ENCODE peak calls at places on chromosomes 11 and 22, in six cellular contexts. One of them, this sample, is unnamed.

GRCh38 chr11:102974552-102975280 is 19.2 kb upstream of the MMP13 start:
- DNase-seq in pulmonary artery endothelial cell: peak; percentile 32
- DNase-seq in D341Med: no peak
- DNase-seq in neural progenitor cell: no peak
- DNase-seq in iris pigment epithelial cell: peak; percentile 88
- DNase-seq in activated T-helper 9 cell treated with anti-CD3 and anti-CD28 coated beads, Interleukin-2, amount 50 U/mL, for 16 hours: no peak
- DNase-seq in this sample: peak; percentile 89

GRCh38 chr22:28075260-28075981 is 156.4 kb upstream of the PITPNB start:
- DNase-seq in pulmonary artery endothelial cell: peak; percentile 15
- DNase-seq in D341Med: peak; percentile 47
- DNase-seq in neural progenitor cell: no peak
- DNase-seq in iris pigment epithelial cell: peak; percentile 85
- DNase-seq in activated T-helper 9 cell treated with anti-CD3 and anti-CD28 coated beads, Interleukin-2, amount 50 U/mL, for 16 hours: no peak
- DNase-seq in this sample: peak; percentile 86

GRCh38 chr22:43889366-43890253 is 2.2 kb downstream of the PNPLA5 start:
- DNase-seq in pulmonary artery endothelial cell: no peak
- DNase-seq in D341Med: peak; percentile 60
- DNase-seq in neural progenitor cell: peak; percentile 40
- DNase-seq in iris pigment epithelial cell: peak; percentile 39
- DNase-seq in activated T-helper 9 cell treated with anti-CD3 and anti-CD28 coated beads, Interleukin-2, amount 50 U/mL, for 16 hours: no peak
- DNase-seq in this sample: no peak

GRCh38 chr11:12019867-12020416 is 11.5 kb upstream of the DKK3 start:
- DNase-seq in pulmonary artery endothelial cell: no peak
- DNase-seq in D341Med: no peak
- DNase-seq in neural progenitor cell: no peak
- DNase-seq in iris pigment epithelial cell: no peak
- DNase-seq in activated T-helper 9 cell treated with anti-CD3 and anti-CD28 coated beads, Interleukin-2, amount 50 U/mL, for 16 hours: no peak
- DNase-seq in this sample: peak; percentile 43

GRCh38 chr11:86261328-86261727 is 16.8 kb downstream of the EED start:
- DNase-seq in pulmonary artery endothelial cell: no peak
- DNase-seq in D341Med: no peak
- DNase-seq in neural progenitor cell: no peak
- DNase-seq in iris pigment epithelial cell: no peak
- DNase-seq in activated T-helper 9 cell treated with anti-CD3 and anti-CD28 coated beads, Interleukin-2, amount 50 U/mL, for 16 hours: no peak
- DNase-seq in this sample: no peak

GRCh38 chr11:69918231-69918937 is 99.2 kb upstream of the FGF3 start:
- DNase-seq in pulmonary artery endothelial cell: no peak
- DNase-seq in D341Med: no peak
- DNase-seq in neural progenitor cell: no peak
- DNase-seq in iris pigment epithelial cell: no peak
- DNase-seq in activated T-helper 9 cell treated with anti-CD3 and anti-CD28 coated beads, Interleukin-2, amount 50 U/mL, for 16 hours: no peak
- DNase-seq in this sample: no peak

GRCh38 chr11:27558401-27558800 is 51.8 kb upstream of the LIN7C start:
- DNase-seq in pulmonary artery endothelial cell: no peak
- DNase-seq in D341Med: no peak
- DNase-seq in neural progenitor cell: no peak
- DNase-seq in iris pigment epithelial cell: peak; percentile 39
- DNase-seq in activated T-helper 9 cell treated with anti-CD3 and anti-CD28 coated beads, Interleukin-2, amount 50 U/mL, for 16 hours: no peak
- DNase-seq in this sample: no peak

GRCh38 chr11:133618500-133618899 is 86.2 kb upstream of the OPCML start:
- DNase-seq in pulmonary artery endothelial cell: no peak
- DNase-seq in D341Med: no peak
- DNase-seq in neural progenitor cell: no peak
- DNase-seq in iris pigment epithelial cell: no peak
- DNase-seq in activated T-helper 9 cell treated with anti-CD3 and anti-CD28 coated beads, Interleukin-2, amount 50 U/mL, for 16 hours: no peak
- DNase-seq in this sample: no peak

GRCh38 chr22:49522582-49523373 is 304.9 kb downstream of the BRD1 start:
- DNase-seq in pulmonary artery endothelial cell: no peak
- DNase-seq in D341Med: no peak
- DNase-seq in neural progenitor cell: no peak
- DNase-seq in iris pigment epithelial cell: no peak
- DNase-seq in activated T-helper 9 cell treated with anti-CD3 and anti-CD28 coated beads, Interleukin-2, amount 50 U/mL, for 16 hours: no peak
- DNase-seq in this sample: no peak

GRCh38 chr11:8006349-8006977 is 19.3 kb downstream of the EIF3F start:
- DNase-seq in pulmonary artery endothelial cell: peak; percentile 24
- DNase-seq in D341Med: peak; percentile 78
- DNase-seq in neural progenitor cell: peak; percentile 85
- DNase-seq in iris pigment epithelial cell: peak; percentile 61
- DNase-seq in activated T-helper 9 cell treated with anti-CD3 and anti-CD28 coated beads, Interleukin-2, amount 50 U/mL, for 16 hours: no peak
- DNase-seq in this sample: peak; percentile 39

GRCh38 chr11:288328-289144 is at the start of gene PGGHG:
- DNase-seq in pulmonary artery endothelial cell: no peak
- DNase-seq in D341Med: peak; percentile 87
- DNase-seq in neural progenitor cell: peak; percentile 74
- DNase-seq in iris pigment epithelial cell: no peak
- DNase-seq in activated T-helper 9 cell treated with anti-CD3 and anti-CD28 coated beads, Interleukin-2, amount 50 U/mL, for 16 hours: no peak
- DNase-seq in this sample: no peak

GRCh38 chr11:7551571-7551970 is 37.8 kb downstream of the PPFIBP2 start:
- DNase-seq in pulmonary artery endothelial cell: no peak
- DNase-seq in D341Med: no peak
- DNase-seq in neural progenitor cell: no peak
- DNase-seq in iris pigment epithelial cell: peak; percentile 82
- DNase-seq in activated T-helper 9 cell treated with anti-CD3 and anti-CD28 coated beads, Interleukin-2, amount 50 U/mL, for 16 hours: no peak
- DNase-seq in this sample: no peak

GRCh38 chr22:40010752-40011145 is 16.0 kb downstream of the FAM83F start:
- DNase-seq in pulmonary artery endothelial cell: no peak
- DNase-seq in D341Med: no peak
- DNase-seq in neural progenitor cell: no peak
- DNase-seq in iris pigment epithelial cell: no peak
- DNase-seq in activated T-helper 9 cell treated with anti-CD3 and anti-CD28 coated beads, Interleukin-2, amount 50 U/mL, for 16 hours: no peak
- DNase-seq in this sample: no peak

GRCh38 chr22:44659140-44659539 is 42.9 kb upstream of the PRR5 start:
- DNase-seq in pulmonary artery endothelial cell: no peak
- DNase-seq in D341Med: peak; percentile 68
- DNase-seq in neural progenitor cell: no peak
- DNase-seq in iris pigment epithelial cell: no peak
- DNase-seq in activated T-helper 9 cell treated with anti-CD3 and anti-CD28 coated beads, Interleukin-2, amount 50 U/mL, for 16 hours: no peak
- DNase-seq in this sample: no peak

GRCh38 chr11:34732831-34733230 is 111.9 kb downstream of the EHF start:
- DNase-seq in pulmonary artery endothelial cell: no peak
- DNase-seq in D341Med: no peak
- DNase-seq in neural progenitor cell: no peak
- DNase-seq in iris pigment epithelial cell: no peak
- DNase-seq in activated T-helper 9 cell treated with anti-CD3 and anti-CD28 coated beads, Interleukin-2, amount 50 U/mL, for 16 hours: no peak
- DNase-seq in this sample: no peak

GRCh38 chr11:420054-420910 is 5.5 kb upstream of the SIGIRR start:
- DNase-seq in pulmonary artery endothelial cell: no peak
- DNase-seq in D341Med: no peak
- DNase-seq in neural progenitor cell: no peak
- DNase-seq in iris pigment epithelial cell: no peak
- DNase-seq in activated T-helper 9 cell treated with anti-CD3 and anti-CD28 coated beads, Interleukin-2, amount 50 U/mL, for 16 hours: no peak
- DNase-seq in this sample: no peak

GRCh38 chr11:31424652-31425051 is 55.0 kb downstream of the DNAJC24 start:
- DNase-seq in pulmonary artery endothelial cell: no peak
- DNase-seq in D341Med: no peak
- DNase-seq in neural progenitor cell: no peak
- DNase-seq in iris pigment epithelial cell: no peak
- DNase-seq in activated T-helper 9 cell treated with anti-CD3 and anti-CD28 coated beads, Interleukin-2, amount 50 U/mL, for 16 hours: no peak
- DNase-seq in this sample: no peak

GRCh38 chr11:88689548-88690240 is 352.2 kb upstream of the CTSC start:
- DNase-seq in pulmonary artery endothelial cell: no peak
- DNase-seq in D341Med: no peak
- DNase-seq in neural progenitor cell: no peak
- DNase-seq in iris pigment epithelial cell: no peak
- DNase-seq in activated T-helper 9 cell treated with anti-CD3 and anti-CD28 coated beads, Interleukin-2, amount 50 U/mL, for 16 hours: no peak
- DNase-seq in this sample: no peak

GRCh38 chr11:128632151-128632791 is 44.9 kb upstream of the ETS1 start:
- DNase-seq in pulmonary artery endothelial cell: peak; percentile 26
- DNase-seq in D341Med: no peak
- DNase-seq in neural progenitor cell: peak; percentile 80
- DNase-seq in iris pigment epithelial cell: peak; percentile 61
- DNase-seq in activated T-helper 9 cell treated with anti-CD3 and anti-CD28 coated beads, Interleukin-2, amount 50 U/mL, for 16 hours: no peak
- DNase-seq in this sample: peak; percentile 46

GRCh38 chr11:122655527-122656072 is at the start of gene UBASH3B:
- DNase-seq in pulmonary artery endothelial cell: peak; percentile 74
- DNase-seq in D341Med: peak; percentile 65
- DNase-seq in neural progenitor cell: peak; percentile 89
- DNase-seq in iris pigment epithelial cell: peak; percentile 85
- DNase-seq in activated T-helper 9 cell treated with anti-CD3 and anti-CD28 coated beads, Interleukin-2, amount 50 U/mL, for 16 hours: peak; percentile 37
- DNase-seq in this sample: peak; percentile 88

GRCh38 chr22:37014835-37015586 is 4.2 kb downstream of the TST start:
- DNase-seq in pulmonary artery endothelial cell: no peak
- DNase-seq in D341Med: no peak
- DNase-seq in neural progenitor cell: no peak
- DNase-seq in iris pigment epithelial cell: no peak
- DNase-seq in activated T-helper 9 cell treated with anti-CD3 and anti-CD28 coated beads, Interleukin-2, amount 50 U/mL, for 16 hours: no peak
- DNase-seq in this sample: no peak

GRCh38 chr11:129286813-129287212 is 88.8 kb upstream of the BARX2 start:
- DNase-seq in pulmonary artery endothelial cell: no peak
- DNase-seq in D341Med: no peak
- DNase-seq in neural progenitor cell: no peak
- DNase-seq in iris pigment epithelial cell: no peak
- DNase-seq in activated T-helper 9 cell treated with anti-CD3 and anti-CD28 coated beads, Interleukin-2, amount 50 U/mL, for 16 hours: no peak
- DNase-seq in this sample: no peak

GRCh38 chr11:1943977-1944376 is 3.2 kb upstream of the MRPL23 start:
- DNase-seq in pulmonary artery endothelial cell: no peak
- DNase-seq in D341Med: no peak
- DNase-seq in neural progenitor cell: no peak
- DNase-seq in iris pigment epithelial cell: peak; percentile 60
- DNase-seq in activated T-helper 9 cell treated with anti-CD3 and anti-CD28 coated beads, Interleukin-2, amount 50 U/mL, for 16 hours: no peak
- DNase-seq in this sample: peak; percentile 14

GRCh38 chr11:122103366-122103765 is 12.6 kb downstream of the BLID start:
- DNase-seq in pulmonary artery endothelial cell: no peak
- DNase-seq in D341Med: no peak
- DNase-seq in neural progenitor cell: no peak
- DNase-seq in iris pigment epithelial cell: no peak
- DNase-seq in activated T-helper 9 cell treated with anti-CD3 and anti-CD28 coated beads, Interleukin-2, amount 50 U/mL, for 16 hours: no peak
- DNase-seq in this sample: peak; percentile 78